ENCODE peak calls at places on chromosome 7, in six cellular contexts. One of them, this sample, is unnamed.

GRCh38 chr7:108145401-108145800 is 15.2 kb upstream of the LAMB4 start:
- DNase-seq in activated CD4-positive, alpha-beta T cell treated with anti-CD3 and anti-CD28 coated beads for 48 hours: no peak
- DNase-seq in activated naive CD4-positive, alpha-beta T cell: no peak
- DNase-seq in pons: no peak
- DNase-seq in HepG2: no peak
- DNase-seq in EL: no peak
- DNase-seq in this sample: no peak

GRCh38 chr7:157577796-157578339 is 241.1 kb downstream of the DNAJB6 start:
- DNase-seq in activated CD4-positive, alpha-beta T cell treated with anti-CD3 and anti-CD28 coated beads for 48 hours: no peak
- DNase-seq in pons: no peak
- DNase-seq in activated naive CD4-positive, alpha-beta T cell: no peak
- DNase-seq in EL: no peak
- DNase-seq in HepG2: no peak
- DNase-seq in this sample: no peak

GRCh38 chr7:73463260-73463659 is 29.7 kb downstream of the FZD9 start:
- DNase-seq in HepG2: no peak
- DNase-seq in activated CD4-positive, alpha-beta T cell treated with anti-CD3 and anti-CD28 coated beads for 48 hours: no peak
- DNase-seq in activated naive CD4-positive, alpha-beta T cell: no peak
- DNase-seq in EL: no peak
- DNase-seq in pons: no peak
- DNase-seq in this sample: no peak

GRCh38 chr7:17774248-17774647 is 166.0 kb downstream of the SNX13 start:
- DNase-seq in activated CD4-positive, alpha-beta T cell treated with anti-CD3 and anti-CD28 coated beads for 48 hours: no peak
- DNase-seq in activated naive CD4-positive, alpha-beta T cell: no peak
- DNase-seq in HepG2: no peak
- DNase-seq in EL: peak
- DNase-seq in pons: no peak
- DNase-seq in this sample: no peak

GRCh38 chr7:111173990-111174389 is 83.1 kb downstream of the LRRN3 start:
- DNase-seq in pons: no peak
- DNase-seq in EL: no peak
- DNase-seq in HepG2: no peak
- DNase-seq in activated naive CD4-positive, alpha-beta T cell: no peak
- DNase-seq in activated CD4-positive, alpha-beta T cell treated with anti-CD3 and anti-CD28 coated beads for 48 hours: no peak
- DNase-seq in this sample: no peak

GRCh38 chr7:105319578-105319977 is 69.1 kb downstream of the SRPK2 start:
- DNase-seq in activated CD4-positive, alpha-beta T cell treated with anti-CD3 and anti-CD28 coated beads for 48 hours: no peak
- DNase-seq in pons: no peak
- DNase-seq in HepG2: no peak
- DNase-seq in activated naive CD4-positive, alpha-beta T cell: no peak
- DNase-seq in EL: no peak
- DNase-seq in this sample: no peak

GRCh38 chr7:64494912-64495461 is 67.9 kb downstream of the ZNF680 start:
- DNase-seq in activated naive CD4-positive, alpha-beta T cell: no peak
- DNase-seq in EL: no peak
- DNase-seq in HepG2: no peak
- DNase-seq in activated CD4-positive, alpha-beta T cell treated with anti-CD3 and anti-CD28 coated beads for 48 hours: no peak
- DNase-seq in pons: no peak
- DNase-seq in this sample: no peak

GRCh38 chr7:99897688-99898357 is 21.0 kb upstream of the OR2AE1 start:
- DNase-seq in activated naive CD4-positive, alpha-beta T cell: no peak
- DNase-seq in HepG2: no peak
- DNase-seq in activated CD4-positive, alpha-beta T cell treated with anti-CD3 and anti-CD28 coated beads for 48 hours: no peak
- DNase-seq in pons: no peak
- DNase-seq in EL: no peak
- DNase-seq in this sample: no peak

GRCh38 chr7:30630986-30631385 is 36.3 kb downstream of the GARS1 start:
- DNase-seq in pons: no peak
- DNase-seq in activated CD4-positive, alpha-beta T cell treated with anti-CD3 and anti-CD28 coated beads for 48 hours: no peak
- DNase-seq in EL: no peak
- DNase-seq in HepG2: no peak
- DNase-seq in activated naive CD4-positive, alpha-beta T cell: no peak
- DNase-seq in this sample: no peak

GRCh38 chr7:139116999-139117398 is 7.5 kb upstream of the ZC3HAV1 start:
- DNase-seq in activated naive CD4-positive, alpha-beta T cell: no peak
- DNase-seq in activated CD4-positive, alpha-beta T cell treated with anti-CD3 and anti-CD28 coated beads for 48 hours: no peak
- DNase-seq in EL: no peak
- DNase-seq in pons: no peak
- DNase-seq in HepG2: peak
- DNase-seq in this sample: no peak

GRCh38 chr7:47326808-47327207 is 255.1 kb downstream of the TNS3 start:
- DNase-seq in activated naive CD4-positive, alpha-beta T cell: no peak
- DNase-seq in EL: no peak
- DNase-seq in activated CD4-positive, alpha-beta T cell treated with anti-CD3 and anti-CD28 coated beads for 48 hours: no peak
- DNase-seq in pons: no peak
- DNase-seq in HepG2: no peak
- DNase-seq in this sample: no peak

GRCh38 chr7:45163692-45164052 is 6.1 kb downstream of the RAMP3 start:
- DNase-seq in pons: no peak
- DNase-seq in activated naive CD4-positive, alpha-beta T cell: no peak
- DNase-seq in activated CD4-positive, alpha-beta T cell treated with anti-CD3 and anti-CD28 coated beads for 48 hours: no peak
- DNase-seq in EL: no peak
- DNase-seq in HepG2: no peak
- DNase-seq in this sample: no peak

GRCh38 chr7:577971-578370 is 58.3 kb upstream of the PDGFA start:
- DNase-seq in activated CD4-positive, alpha-beta T cell treated with anti-CD3 and anti-CD28 coated beads for 48 hours: no peak
- DNase-seq in activated naive CD4-positive, alpha-beta T cell: no peak
- DNase-seq in EL: no peak
- DNase-seq in HepG2: no peak
- DNase-seq in pons: no peak
- DNase-seq in this sample: no peak

GRCh38 chr7:80039255-80039884 is 95.3 kb upstream of the GNAI1 start:
- DNase-seq in HepG2: no peak
- DNase-seq in EL: no peak
- DNase-seq in activated naive CD4-positive, alpha-beta T cell: no peak
- DNase-seq in activated CD4-positive, alpha-beta T cell treated with anti-CD3 and anti-CD28 coated beads for 48 hours: no peak
- DNase-seq in pons: no peak
- DNase-seq in this sample: no peak

GRCh38 chr7:974172-974571 is 1.2 kb downstream of the COX19 start:
- DNase-seq in EL: no peak
- DNase-seq in activated naive CD4-positive, alpha-beta T cell: no peak
- DNase-seq in HepG2: no peak
- DNase-seq in activated CD4-positive, alpha-beta T cell treated with anti-CD3 and anti-CD28 coated beads for 48 hours: no peak
- DNase-seq in pons: no peak
- DNase-seq in this sample: no peak

GRCh38 chr7:3043544-3044395 is at the start of gene CARD11:
- DNase-seq in activated CD4-positive, alpha-beta T cell treated with anti-CD3 and anti-CD28 coated beads for 48 hours: peak
- DNase-seq in HepG2: no peak
- DNase-seq in EL: no peak
- DNase-seq in pons: no peak
- DNase-seq in activated naive CD4-positive, alpha-beta T cell: no peak
- DNase-seq in this sample: no peak

GRCh38 chr7:119720541-119720940 is 552.4 kb upstream of the KCND2 start:
- DNase-seq in pons: no peak
- DNase-seq in activated CD4-positive, alpha-beta T cell treated with anti-CD3 and anti-CD28 coated beads for 48 hours: no peak
- DNase-seq in HepG2: no peak
- DNase-seq in activated naive CD4-positive, alpha-beta T cell: no peak
- DNase-seq in EL: peak
- DNase-seq in this sample: no peak

GRCh38 chr7:115499966-115500365 is 530.6 kb downstream of the TFEC start:
- DNase-seq in HepG2: no peak
- DNase-seq in pons: no peak
- DNase-seq in activated naive CD4-positive, alpha-beta T cell: no peak
- DNase-seq in EL: no peak
- DNase-seq in activated CD4-positive, alpha-beta T cell treated with anti-CD3 and anti-CD28 coated beads for 48 hours: no peak
- DNase-seq in this sample: no peak

GRCh38 chr7:131265227-131265626 is 62.4 kb upstream of the MKLN1 start:
- DNase-seq in HepG2: no peak
- DNase-seq in EL: no peak
- DNase-seq in pons: peak
- DNase-seq in activated CD4-positive, alpha-beta T cell treated with anti-CD3 and anti-CD28 coated beads for 48 hours: no peak
- DNase-seq in activated naive CD4-positive, alpha-beta T cell: no peak
- DNase-seq in this sample: no peak

GRCh38 chr7:100888988-100889760 is at the start of gene UFSP1:
- DNase-seq in pons: no peak
- DNase-seq in activated CD4-positive, alpha-beta T cell treated with anti-CD3 and anti-CD28 coated beads for 48 hours: peak
- DNase-seq in activated naive CD4-positive, alpha-beta T cell: no peak
- DNase-seq in HepG2: no peak
- DNase-seq in EL: no peak
- DNase-seq in this sample: no peak

GRCh38 chr7:21497072-21497471 is 45.8 kb upstream of the DNAH11 start:
- DNase-seq in EL: peak
- DNase-seq in activated CD4-positive, alpha-beta T cell treated with anti-CD3 and anti-CD28 coated beads for 48 hours: no peak
- DNase-seq in activated naive CD4-positive, alpha-beta T cell: no peak
- DNase-seq in pons: no peak
- DNase-seq in HepG2: no peak
- DNase-seq in this sample: no peak

GRCh38 chr7:28041508-28042314 is 138.9 kb downstream of the JAZF1 start:
- DNase-seq in EL: peak
- DNase-seq in activated CD4-positive, alpha-beta T cell treated with anti-CD3 and anti-CD28 coated beads for 48 hours: peak
- DNase-seq in activated naive CD4-positive, alpha-beta T cell: no peak
- DNase-seq in pons: no peak
- DNase-seq in HepG2: no peak
- DNase-seq in this sample: no peak

GRCh38 chr7:102285541-102286236 is 979 bp upstream of the SH2B2 start:
- DNase-seq in activated CD4-positive, alpha-beta T cell treated with anti-CD3 and anti-CD28 coated beads for 48 hours: peak
- DNase-seq in HepG2: no peak
- DNase-seq in pons: no peak
- DNase-seq in activated naive CD4-positive, alpha-beta T cell: no peak
- DNase-seq in EL: no peak
- DNase-seq in this sample: no peak

GRCh38 chr7:114418117-114418516 is 3.5 kb downstream of the FOXP2 start:
- DNase-seq in HepG2: no peak
- DNase-seq in activated naive CD4-positive, alpha-beta T cell: no peak
- DNase-seq in pons: no peak
- DNase-seq in EL: no peak
- DNase-seq in activated CD4-positive, alpha-beta T cell treated with anti-CD3 and anti-CD28 coated beads for 48 hours: no peak
- DNase-seq in this sample: no peak

GRCh38 chr7:80711521-80711920 is 73.1 kb downstream of the CD36 start:
- DNase-seq in activated CD4-positive, alpha-beta T cell treated with anti-CD3 and anti-CD28 coated beads for 48 hours: no peak
- DNase-seq in HepG2: no peak
- DNase-seq in EL: peak
- DNase-seq in activated naive CD4-positive, alpha-beta T cell: no peak
- DNase-seq in pons: no peak
- DNase-seq in this sample: no peak

GRCh38 chr7:28700790-28701203 is 257.3 kb downstream of the TRIL start:
- DNase-seq in activated naive CD4-positive, alpha-beta T cell: no peak
- DNase-seq in activated CD4-positive, alpha-beta T cell treated with anti-CD3 and anti-CD28 coated beads for 48 hours: no peak
- DNase-seq in EL: peak
- DNase-seq in pons: no peak
- DNase-seq in HepG2: no peak
- DNase-seq in this sample: peak

GRCh38 chr7:132650498-132650897 is 74.2 kb upstream of the PLXNA4 start:
- DNase-seq in pons: no peak
- DNase-seq in HepG2: no peak
- DNase-seq in EL: peak
- DNase-seq in activated naive CD4-positive, alpha-beta T cell: no peak
- DNase-seq in activated CD4-positive, alpha-beta T cell treated with anti-CD3 and anti-CD28 coated beads for 48 hours: no peak
- DNase-seq in this sample: no peak

GRCh38 chr7:66837007-66837406 is 84.0 kb upstream of the TMEM248 start:
- DNase-seq in pons: no peak
- DNase-seq in HepG2: peak
- DNase-seq in EL: peak
- DNase-seq in activated CD4-positive, alpha-beta T cell treated with anti-CD3 and anti-CD28 coated beads for 48 hours: peak
- DNase-seq in activated naive CD4-positive, alpha-beta T cell: no peak
- DNase-seq in this sample: no peak

GRCh38 chr7:69123003-69123402 is 475.3 kb upstream of the AUTS2 start:
- DNase-seq in activated naive CD4-positive, alpha-beta T cell: no peak
- DNase-seq in HepG2: no peak
- DNase-seq in EL: no peak
- DNase-seq in pons: no peak
- DNase-seq in activated CD4-positive, alpha-beta T cell treated with anti-CD3 and anti-CD28 coated beads for 48 hours: no peak
- DNase-seq in this sample: no peak

GRCh38 chr7:87347207-87347606 is 1.7 kb downstream of the CROT start:
- DNase-seq in pons: no peak
- DNase-seq in activated naive CD4-positive, alpha-beta T cell: no peak
- DNase-seq in HepG2: no peak
- DNase-seq in activated CD4-positive, alpha-beta T cell treated with anti-CD3 and anti-CD28 coated beads for 48 hours: no peak
- DNase-seq in EL: no peak
- DNase-seq in this sample: no peak

GRCh38 chr7:598899-599298 is 79.3 kb upstream of the PDGFA start:
- DNase-seq in activated naive CD4-positive, alpha-beta T cell: no peak
- DNase-seq in HepG2: no peak
- DNase-seq in activated CD4-positive, alpha-beta T cell treated with anti-CD3 and anti-CD28 coated beads for 48 hours: no peak
- DNase-seq in pons: peak
- DNase-seq in EL: no peak
- DNase-seq in this sample: no peak